ENCODE peak calls at places on chromosomes 3 and 15, in eight cellular contexts. One of them, this sample, is unnamed.

GRCh38 chr3:114376091-114376490 is 82.3 kb downstream of the TIGIT start:
- DNase-seq in stimulated activated CD4-positive, alpha-beta T cell treated with anti-CD3 and anti-CD28 coated beads, Interleukin-4, amount 100 ng/mL, for 48 hours: no peak
- DNase-seq in HuH-7.5: no peak
- DNase-seq in T-helper 1 cell: no peak
- DNase-seq in neural progenitor cell: no peak
- DNase-seq in stimulated activated effector memory CD8-positive, alpha-beta T cell treated with anti-CD3 and anti-CD28 coated beads, Interleukin-12 subunit alpha, Interleukin-12 subunit beta, amount 100 ng/mL, for 72 hours: no peak
- DNase-seq in lung: no peak
- DNase-seq in MV-4-11: no peak
- DNase-seq in this sample: no peak

GRCh38 chr15:57911247-57911646 is 154.3 kb downstream of the ALDH1A2 start:
- DNase-seq in stimulated activated CD4-positive, alpha-beta T cell treated with anti-CD3 and anti-CD28 coated beads, Interleukin-4, amount 100 ng/mL, for 48 hours: no peak
- DNase-seq in HuH-7.5: no peak
- DNase-seq in T-helper 1 cell: no peak
- DNase-seq in neural progenitor cell: no peak
- DNase-seq in stimulated activated effector memory CD8-positive, alpha-beta T cell treated with anti-CD3 and anti-CD28 coated beads, Interleukin-12 subunit alpha, Interleukin-12 subunit beta, amount 100 ng/mL, for 72 hours: no peak
- DNase-seq in lung: no peak
- DNase-seq in MV-4-11: no peak
- DNase-seq in this sample: no peak

GRCh38 chr3:46386206-46386605 is 15.5 kb downstream of the CCR5 start:
- DNase-seq in stimulated activated CD4-positive, alpha-beta T cell treated with anti-CD3 and anti-CD28 coated beads, Interleukin-4, amount 100 ng/mL, for 48 hours: no peak
- DNase-seq in HuH-7.5: no peak
- DNase-seq in T-helper 1 cell: no peak
- DNase-seq in neural progenitor cell: no peak
- DNase-seq in stimulated activated effector memory CD8-positive, alpha-beta T cell treated with anti-CD3 and anti-CD28 coated beads, Interleukin-12 subunit alpha, Interleukin-12 subunit beta, amount 100 ng/mL, for 72 hours: no peak
- DNase-seq in lung: no peak
- DNase-seq in MV-4-11: peak; percentile 74
- DNase-seq in this sample: no peak

GRCh38 chr15:68763063-68763462 is 57.6 kb downstream of the ANP32A start:
- DNase-seq in stimulated activated CD4-positive, alpha-beta T cell treated with anti-CD3 and anti-CD28 coated beads, Interleukin-4, amount 100 ng/mL, for 48 hours: no peak
- DNase-seq in HuH-7.5: no peak
- DNase-seq in T-helper 1 cell: no peak
- DNase-seq in neural progenitor cell: no peak
- DNase-seq in stimulated activated effector memory CD8-positive, alpha-beta T cell treated with anti-CD3 and anti-CD28 coated beads, Interleukin-12 subunit alpha, Interleukin-12 subunit beta, amount 100 ng/mL, for 72 hours: peak; percentile 18
- DNase-seq in lung: no peak
- DNase-seq in MV-4-11: no peak
- DNase-seq in this sample: no peak

GRCh38 chr3:80384811-80385210 is 617.0 kb upstream of the ROBO1 start:
- DNase-seq in stimulated activated CD4-positive, alpha-beta T cell treated with anti-CD3 and anti-CD28 coated beads, Interleukin-4, amount 100 ng/mL, for 48 hours: no peak
- DNase-seq in HuH-7.5: peak; percentile 1
- DNase-seq in T-helper 1 cell: no peak
- DNase-seq in neural progenitor cell: no peak
- DNase-seq in stimulated activated effector memory CD8-positive, alpha-beta T cell treated with anti-CD3 and anti-CD28 coated beads, Interleukin-12 subunit alpha, Interleukin-12 subunit beta, amount 100 ng/mL, for 72 hours: no peak
- DNase-seq in lung: no peak
- DNase-seq in MV-4-11: no peak
- DNase-seq in this sample: no peak

GRCh38 chr15:22257668-22258401 is 177.5 kb downstream of the OR4M2 start:
- DNase-seq in stimulated activated CD4-positive, alpha-beta T cell treated with anti-CD3 and anti-CD28 coated beads, Interleukin-4, amount 100 ng/mL, for 48 hours: no peak
- DNase-seq in HuH-7.5: no peak
- DNase-seq in T-helper 1 cell: no peak
- DNase-seq in neural progenitor cell: no peak
- DNase-seq in stimulated activated effector memory CD8-positive, alpha-beta T cell treated with anti-CD3 and anti-CD28 coated beads, Interleukin-12 subunit alpha, Interleukin-12 subunit beta, amount 100 ng/mL, for 72 hours: no peak
- DNase-seq in lung: no peak
- DNase-seq in MV-4-11: no peak
- DNase-seq in this sample: no peak

GRCh38 chr3:8839607-8840325 is 70.4 kb upstream of the OXTR start:
- DNase-seq in stimulated activated CD4-positive, alpha-beta T cell treated with anti-CD3 and anti-CD28 coated beads, Interleukin-4, amount 100 ng/mL, for 48 hours: no peak
- DNase-seq in HuH-7.5: no peak
- DNase-seq in T-helper 1 cell: no peak
- DNase-seq in neural progenitor cell: no peak
- DNase-seq in stimulated activated effector memory CD8-positive, alpha-beta T cell treated with anti-CD3 and anti-CD28 coated beads, Interleukin-12 subunit alpha, Interleukin-12 subunit beta, amount 100 ng/mL, for 72 hours: no peak
- DNase-seq in lung: no peak
- DNase-seq in MV-4-11: no peak
- DNase-seq in this sample: no peak

GRCh38 chr3:135736740-135737139 is 228.8 kb upstream of the PPP2R3A start:
- DNase-seq in stimulated activated CD4-positive, alpha-beta T cell treated with anti-CD3 and anti-CD28 coated beads, Interleukin-4, amount 100 ng/mL, for 48 hours: peak; percentile 11
- DNase-seq in HuH-7.5: no peak
- DNase-seq in T-helper 1 cell: no peak
- DNase-seq in neural progenitor cell: peak; percentile 76
- DNase-seq in stimulated activated effector memory CD8-positive, alpha-beta T cell treated with anti-CD3 and anti-CD28 coated beads, Interleukin-12 subunit alpha, Interleukin-12 subunit beta, amount 100 ng/mL, for 72 hours: no peak
- DNase-seq in lung: no peak
- DNase-seq in MV-4-11: peak; percentile 31
- DNase-seq in this sample: peak; percentile 39

GRCh38 chr15:50377867-50378751 is 23.1 kb upstream of the GABPB1 start:
- DNase-seq in stimulated activated CD4-positive, alpha-beta T cell treated with anti-CD3 and anti-CD28 coated beads, Interleukin-4, amount 100 ng/mL, for 48 hours: no peak
- DNase-seq in HuH-7.5: no peak
- DNase-seq in T-helper 1 cell: no peak
- DNase-seq in neural progenitor cell: no peak
- DNase-seq in stimulated activated effector memory CD8-positive, alpha-beta T cell treated with anti-CD3 and anti-CD28 coated beads, Interleukin-12 subunit alpha, Interleukin-12 subunit beta, amount 100 ng/mL, for 72 hours: no peak
- DNase-seq in lung: peak; percentile 31
- DNase-seq in MV-4-11: peak; percentile 94
- DNase-seq in this sample: no peak

This sample was measured in H1.